ENCODE peak calls at places on chromosome 2, in five cellular contexts. One of them, this sample, is unnamed.

GRCh38 chr2:83784315-83784714 is 674.8 kb downstream of the SUCLG1 start:
- DNase-seq in thyroid gland: no peak
- DNase-seq in tibial artery: no peak
- DNase-seq in uterus: no peak
- DNase-seq in stomach: no peak
- DNase-seq in this sample: no peak

GRCh38 chr2:196750977-196751631 is 48.4 kb downstream of the GTF3C3 start:
- DNase-seq in stomach: peak; percentile 59
- DNase-seq in thyroid gland: peak; percentile 58
- DNase-seq in uterus: peak; percentile 43
- DNase-seq in tibial artery: peak; percentile 74
- DNase-seq in this sample: peak; percentile 66

GRCh38 chr2:234590076-234590475 is 93.2 kb upstream of the ARL4C start:
- DNase-seq in tibial artery: no peak
- DNase-seq in uterus: no peak
- DNase-seq in thyroid gland: no peak
- DNase-seq in stomach: no peak
- DNase-seq in this sample: no peak

GRCh38 chr2:84865181-84865783 is 15.6 kb downstream of the TRABD2A start:
- DNase-seq in stomach: no peak
- DNase-seq in tibial artery: no peak
- DNase-seq in thyroid gland: no peak
- DNase-seq in uterus: no peak
- DNase-seq in this sample: no peak

GRCh38 chr2:85401844-85402243 is 8.3 kb downstream of the CAPG start:
- DNase-seq in uterus: no peak
- DNase-seq in tibial artery: no peak
- DNase-seq in thyroid gland: no peak
- DNase-seq in stomach: no peak
- DNase-seq in this sample: no peak

GRCh38 chr2:122338000-122338399 is 582.5 kb downstream of the TSN start:
- DNase-seq in uterus: no peak
- DNase-seq in stomach: no peak
- DNase-seq in tibial artery: no peak
- DNase-seq in thyroid gland: no peak
- DNase-seq in this sample: no peak

GRCh38 chr2:69559696-69560482 is 83.7 kb downstream of the AAK1 start:
- DNase-seq in tibial artery: no peak
- DNase-seq in uterus: no peak
- DNase-seq in thyroid gland: no peak
- DNase-seq in stomach: no peak
- DNase-seq in this sample: peak; percentile 45

GRCh38 chr2:200471928-200472645 is 37.8 kb downstream of the KCTD18 start:
- DNase-seq in tibial artery: no peak
- DNase-seq in stomach: no peak
- DNase-seq in uterus: no peak
- DNase-seq in thyroid gland: no peak
- DNase-seq in this sample: no peak

GRCh38 chr2:1641498-1641897 is 102.8 kb downstream of the PXDN start:
- DNase-seq in stomach: no peak
- DNase-seq in uterus: no peak
- DNase-seq in tibial artery: no peak
- DNase-seq in thyroid gland: peak; percentile 53
- DNase-seq in this sample: no peak

GRCh38 chr2:55761024-55761423 is 67.4 kb upstream of the PNPT1 start:
- DNase-seq in tibial artery: no peak
- DNase-seq in stomach: no peak
- DNase-seq in uterus: no peak
- DNase-seq in thyroid gland: no peak
- DNase-seq in this sample: no peak

GRCh38 chr2:121910139-121910538 is 154.7 kb downstream of the TSN start:
- DNase-seq in uterus: no peak
- DNase-seq in tibial artery: no peak
- DNase-seq in stomach: no peak
- DNase-seq in thyroid gland: no peak
- DNase-seq in this sample: no peak

GRCh38 chr2:177545143-177545542 is 152.6 kb downstream of the AGPS start:
- DNase-seq in stomach: no peak
- DNase-seq in thyroid gland: no peak
- DNase-seq in uterus: no peak
- DNase-seq in tibial artery: no peak
- DNase-seq in this sample: no peak

GRCh38 chr2:42057159-42057901 is 9.5 kb downstream of the PKDCC start:
- DNase-seq in uterus: no peak
- DNase-seq in thyroid gland: no peak
- DNase-seq in tibial artery: no peak
- DNase-seq in stomach: no peak
- DNase-seq in this sample: no peak

GRCh38 chr2:195319112-195319460 is 337.9 kb upstream of the SLC39A10 start:
- DNase-seq in tibial artery: no peak
- DNase-seq in uterus: no peak
- DNase-seq in stomach: no peak
- DNase-seq in thyroid gland: no peak
- DNase-seq in this sample: no peak

GRCh38 chr2:189492451-189492850 is 51.2 kb downstream of the WDR75 start:
- DNase-seq in thyroid gland: no peak
- DNase-seq in tibial artery: no peak
- DNase-seq in uterus: no peak
- DNase-seq in stomach: no peak
- DNase-seq in this sample: no peak

GRCh38 chr2:230068658-230069080 is at the start of gene SLC16A14:
- DNase-seq in thyroid gland: peak; percentile 39
- DNase-seq in tibial artery: no peak
- DNase-seq in uterus: peak; percentile 24
- DNase-seq in stomach: no peak
- DNase-seq in this sample: peak; percentile 15

GRCh38 chr2:68698567-68699377 is 35.8 kb upstream of the ARHGAP25 start:
- DNase-seq in thyroid gland: no peak
- DNase-seq in uterus: no peak
- DNase-seq in tibial artery: no peak
- DNase-seq in stomach: no peak
- DNase-seq in this sample: no peak

GRCh38 chr2:170354855-170355649 is 177.1 kb downstream of the MYO3B start:
- DNase-seq in tibial artery: no peak
- DNase-seq in uterus: no peak
- DNase-seq in thyroid gland: no peak
- DNase-seq in stomach: no peak
- DNase-seq in this sample: no peak

GRCh38 chr2:47519604-47520301 is 116.8 kb downstream of the MSH2 start:
- DNase-seq in stomach: no peak
- DNase-seq in thyroid gland: no peak
- DNase-seq in uterus: no peak
- DNase-seq in tibial artery: no peak
- DNase-seq in this sample: no peak

GRCh38 chr2:117523267-117523666 is 291.2 kb upstream of the DDX18 start:
- DNase-seq in tibial artery: no peak
- DNase-seq in uterus: peak; percentile 39
- DNase-seq in thyroid gland: peak; percentile 88
- DNase-seq in stomach: peak; percentile 94
- DNase-seq in this sample: peak; percentile 90

GRCh38 chr2:40041983-40042382 is 262.9 kb upstream of the THUMPD2 start:
- DNase-seq in thyroid gland: no peak
- DNase-seq in tibial artery: no peak
- DNase-seq in uterus: no peak
- DNase-seq in stomach: no peak
- DNase-seq in this sample: no peak

GRCh38 chr2:70525032-70525431 is 28.6 kb downstream of the TGFA start:
- DNase-seq in tibial artery: no peak
- DNase-seq in thyroid gland: peak; percentile 62
- DNase-seq in uterus: no peak
- DNase-seq in stomach: peak; percentile 53
- DNase-seq in this sample: no peak

GRCh38 chr2:168244318-168244717 is 3.1 kb downstream of the STK39 start:
- DNase-seq in uterus: no peak
- DNase-seq in thyroid gland: no peak
- DNase-seq in stomach: peak; percentile 52
- DNase-seq in tibial artery: no peak
- DNase-seq in this sample: peak; percentile 66

GRCh38 chr2:232170391-232170790 is 208.2 kb upstream of the ALPP start:
- DNase-seq in stomach: no peak
- DNase-seq in thyroid gland: no peak
- DNase-seq in tibial artery: no peak
- DNase-seq in uterus: no peak
- DNase-seq in this sample: no peak
- H3K4me3 ChIP-seq in stomach: no peak overlapping the region
- H3K4me3 ChIP-seq in thyroid gland: no peak overlapping the region
- H3K4me3 ChIP-seq in tibial artery: no peak overlapping the region
- H3K4me3 ChIP-seq in uterus: no peak overlapping the region
- H3K4me3 ChIP-seq in this sample: no peak overlapping the region

GRCh38 chr2:128544321-128545037 is 225.8 kb upstream of the HS6ST1 start:
- DNase-seq in uterus: no peak
- DNase-seq in tibial artery: no peak
- DNase-seq in thyroid gland: no peak
- DNase-seq in stomach: peak; percentile 18
- DNase-seq in this sample: no peak
- H3K4me1 ChIP-seq in uterus: no peaks in the 10 kb centered on the region
- H3K4me1 ChIP-seq in tibial artery: no peaks in the 10 kb centered on the region
- H3K4me1 ChIP-seq in thyroid gland: peaks cover 5% of the 10 kb centered on the region
- H3K4me1 ChIP-seq in stomach: no peaks in the 10 kb centered on the region
- H3K4me1 ChIP-seq in this sample: no peaks in the 10 kb centered on the region

GRCh38 chr2:111705206-111705605 is 178.8 kb downstream of the ANAPC1 start:
- DNase-seq in tibial artery: no peak
- DNase-seq in uterus: no peak
- DNase-seq in thyroid gland: no peak
- DNase-seq in stomach: no peak
- DNase-seq in this sample: no peak
- H3K4me3 ChIP-seq in tibial artery: no peak overlapping the region
- H3K4me3 ChIP-seq in uterus: no peak overlapping the region
- H3K4me3 ChIP-seq in thyroid gland: no peak overlapping the region
- H3K4me3 ChIP-seq in stomach: no peak overlapping the region
- H3K4me3 ChIP-seq in this sample: no peak overlapping the region

GRCh38 chr2:238785528-238785860 is 62.4 kb upstream of the TWIST2 start:
- DNase-seq in tibial artery: no peak
- DNase-seq in uterus: no peak
- DNase-seq in stomach: no peak
- DNase-seq in thyroid gland: no peak
- DNase-seq in this sample: no peak
- H3K4me1 ChIP-seq in tibial artery: no peaks in the 10 kb centered on the region
- H3K4me1 ChIP-seq in uterus: no peaks in the 10 kb centered on the region
- H3K4me1 ChIP-seq in stomach: no peaks in the 10 kb centered on the region
- H3K4me1 ChIP-seq in thyroid gland: no peaks in the 10 kb centered on the region
- H3K4me1 ChIP-seq in this sample: no peaks in the 10 kb centered on the region

GRCh38 chr2:37657471-37657870 is 14.0 kb downstream of the CDC42EP3 start:
- DNase-seq in uterus: no peak
- DNase-seq in thyroid gland: no peak
- DNase-seq in stomach: no peak
- DNase-seq in tibial artery: no peak
- DNase-seq in this sample: no peak
- H3K4me3 ChIP-seq in uterus: no peak overlapping the region
- H3K4me3 ChIP-seq in thyroid gland: no peak overlapping the region
- H3K4me3 ChIP-seq in stomach: no peak overlapping the region
- H3K4me3 ChIP-seq in tibial artery: no peak overlapping the region
- H3K4me3 ChIP-seq in this sample: no peak overlapping the region

GRCh38 chr2:217951521-217952247 is 51.1 kb downstream of the TNS1 start:
- DNase-seq in uterus: peak; percentile 21
- DNase-seq in stomach: peak; percentile 25
- DNase-seq in tibial artery: peak; percentile 64
- DNase-seq in thyroid gland: peak; percentile 91
- DNase-seq in this sample: peak; percentile 11
- H3K4me1 ChIP-seq in uterus: peaks cover 15% of the 10 kb centered on the region
- H3K4me1 ChIP-seq in stomach: peaks cover 61% of the 10 kb centered on the region
- H3K4me1 ChIP-seq in tibial artery: peaks cover 100% of the 10 kb centered on the region
- H3K4me1 ChIP-seq in thyroid gland: peaks cover 98% of the 10 kb centered on the region
- H3K4me1 ChIP-seq in this sample: peaks cover 61% of the 10 kb centered on the region

DNA sequence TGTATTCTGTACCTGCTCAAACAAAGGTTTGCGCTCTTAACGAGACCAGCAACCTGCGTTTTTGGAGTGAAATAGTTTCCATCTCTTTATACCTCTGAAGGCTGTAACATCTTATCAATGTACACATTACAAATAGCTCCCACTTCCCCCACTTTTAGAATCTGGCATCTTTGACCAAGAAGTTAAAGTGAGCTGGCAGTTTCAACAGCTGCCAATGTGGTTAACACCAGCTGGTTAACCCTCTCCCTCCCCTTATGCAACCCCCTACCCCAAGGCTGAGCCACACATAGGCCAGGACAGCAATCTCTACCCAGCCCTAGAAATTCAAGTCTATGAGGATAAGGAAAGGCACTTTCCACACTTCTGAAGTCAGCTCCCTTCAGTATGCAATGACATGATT is 2.2 kb upstream of the SERTAD2 start:
- DNase-seq in thyroid gland: no peak
- DNase-seq in stomach: no peak
- DNase-seq in tibial artery: no peak
- DNase-seq in uterus: no peak
- DNase-seq in this sample: no peak
- H3K4me3 ChIP-seq in thyroid gland: no peak overlapping the region
- H3K4me3 ChIP-seq in stomach: no peak overlapping the region
- H3K4me3 ChIP-seq in tibial artery: no peak overlapping the region
- H3K4me3 ChIP-seq in uterus: no peak overlapping the region
- H3K4me3 ChIP-seq in this sample: no peak overlapping the region